ENCODE peak calls at places on chromosomes 3 and 15, in seven cellular contexts. F is heart right ventricle, N is iPS DF 6.9, G is mammary epithelial cell, I is psoas muscle, S is pancreas, C is stomach. E is an unnamed sample.

GRCh38 chr15:38461089-38461833 is 7.3 kb downstream of the FAM98B start:
- DNase-seq in F (no peak), N (no peak), G (no peak), I (no peak), S (no peak), C (no peak), E (no peak)

GRCh38 chr3:12758025-12758830 is 831 bp downstream of the TMEM40 start:
- DNase-seq in F (peak), N (no peak), G (peak), I (peak), S (no peak), C (peak), E (peak)

GRCh38 chr3:192246847-192247520 is 480.4 kb downstream of the FGF12 start:
- DNase-seq in F (no peak), N (no peak), G (no peak), I (no peak), S (no peak), C (no peak), E (no peak)

GRCh38 chr15:78069052-78069414 is 8.5 kb downstream of the TBC1D2B start:
- DNase-seq in F (no peak), N (no peak), G (no peak), I (no peak), S (no peak), C (no peak), E (no peak)

GRCh38 chr3:101167341-101167740 is 153.0 kb downstream of the IMPG2 start:
- DNase-seq in F (no peak), N (no peak), G (no peak), I (no peak), S (no peak), C (no peak), E (no peak)

GRCh38 chr15:51401872-51402517 is 60.5 kb downstream of the GLDN start:
- DNase-seq in F (peak), N (peak), G (no peak), I (peak), S (peak), C (peak), E (peak)

GRCh38 chr15:56468271-56468912 is 3.5 kb upstream of the MNS1 start:
- DNase-seq in F (no peak), N (no peak), G (no peak), I (no peak), S (no peak), C (no peak), E (no peak)

GRCh38 chr3:3172627-3173026 is 6.9 kb downstream of the CRBN start:
- DNase-seq in F (no peak), N (no peak), G (no peak), I (no peak), S (no peak), C (no peak), E (no peak)

GRCh38 chr3:23275814-23276213 is 72.7 kb downstream of the UBE2E2 start:
- DNase-seq in F (no peak), N (no peak), G (no peak), I (no peak), S (no peak), C (no peak), E (no peak)

GRCh38 chr3:78846688-78847087 is 921.1 kb downstream of the ROBO1 start:
- DNase-seq in F (no peak), N (no peak), G (peak), I (no peak), S (no peak), C (no peak), E (no peak)

GRCh38 chr3:46849686-46850467 is 13.4 kb downstream of the MYL3 start:
- DNase-seq in F (no peak), N (no peak), G (no peak), I (no peak), S (no peak), C (peak), E (peak)

GRCh38 chr3:139689122-139689521 is 11.3 kb upstream of the NMNAT3 start:
- DNase-seq in F (no peak), N (no peak), G (no peak), I (no peak), S (no peak), C (no peak), E (no peak)

GRCh38 chr15:64686130-64686735 is 89.2 kb downstream of the RBPMS2 start:
- DNase-seq in F (no peak), N (no peak), G (peak), I (no peak), S (no peak), C (no peak), E (peak)

GRCh38 chr3:4988815-4989648 is 9.8 kb downstream of the BHLHE40 start:
- DNase-seq in F (no peak), N (no peak), G (no peak), I (peak), S (peak), C (no peak), E (peak)

GRCh38 chr15:55527150-55527549 is 19.1 kb upstream of the DNAAF4 start:
- DNase-seq in F (no peak), N (no peak), G (no peak), I (no peak), S (no peak), C (no peak), E (no peak)

GRCh38 chr3:5758699-5759098 is 571.2 kb downstream of the EDEM1 start:
- DNase-seq in F (no peak), N (no peak), G (no peak), I (no peak), S (no peak), C (no peak), E (no peak)

GRCh38 chr15:41512078-41512394 is 1.6 kb downstream of the LTK start:
- DNase-seq in F (no peak), N (no peak), G (no peak), I (no peak), S (no peak), C (no peak), E (no peak)

GRCh38 chr15:101391981-101392566 is 97.0 kb upstream of the SNRPA1 start:
- DNase-seq in F (no peak), N (no peak), G (no peak), I (no peak), S (no peak), C (no peak), E (no peak)

GRCh38 chr3:42036483-42036823 is 54.7 kb upstream of the TRAK1 start:
- DNase-seq in F (no peak), N (no peak), G (peak), I (no peak), S (no peak), C (no peak), E (peak)
- H3K27ac ChIP-seq in F (peak), N (no peak), G (peak), I (peak), S (peak), C (peak), E (peak)

GRCh38 chr3:106018111-106018510 is 149.3 kb upstream of the CBLB start:
- DNase-seq in F (no peak), N (no peak), G (peak), I (no peak), S (no peak), C (no peak), E (no peak)

GRCh38 chr3:106018929-106019328 is 150.1 kb upstream of the CBLB start:
- DNase-seq in F (no peak), N (no peak), G (no peak), I (no peak), S (no peak), C (no peak), E (no peak)

GRCh38 chr3:106025151-106025722 is 156.4 kb upstream of the CBLB start:
- DNase-seq in F (peak), N (no peak), G (peak), I (no peak), S (peak), C (peak), E (no peak)

DNA sequence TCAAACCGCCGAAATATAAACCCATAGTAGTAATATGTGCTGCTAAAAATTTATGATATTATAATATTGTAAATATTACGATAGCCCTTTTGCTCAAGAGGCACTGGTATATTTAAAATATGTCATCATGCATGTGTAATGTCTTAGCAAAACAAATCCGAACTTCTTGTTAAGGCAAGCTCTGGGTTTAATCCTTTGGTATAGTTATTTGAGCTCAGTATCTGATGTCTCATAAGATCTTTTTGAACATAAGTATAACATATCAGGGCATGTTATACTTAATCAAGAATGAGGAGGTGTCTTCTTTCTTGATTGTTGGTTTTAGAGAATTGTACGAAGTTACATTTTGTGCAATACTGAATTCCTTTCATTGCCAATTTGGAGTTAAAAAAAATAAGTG is 154.1 kb upstream of the CBLB start:
- DNase-seq in F (no peak), N (no peak), G (peak), I (no peak), S (no peak), C (no peak), E (no peak)
- H3K4me3 ChIP-seq in F (no peak), N (no peak), G (no peak), I (no peak), S (no peak), C (no peak), E (no peak)

DNA sequence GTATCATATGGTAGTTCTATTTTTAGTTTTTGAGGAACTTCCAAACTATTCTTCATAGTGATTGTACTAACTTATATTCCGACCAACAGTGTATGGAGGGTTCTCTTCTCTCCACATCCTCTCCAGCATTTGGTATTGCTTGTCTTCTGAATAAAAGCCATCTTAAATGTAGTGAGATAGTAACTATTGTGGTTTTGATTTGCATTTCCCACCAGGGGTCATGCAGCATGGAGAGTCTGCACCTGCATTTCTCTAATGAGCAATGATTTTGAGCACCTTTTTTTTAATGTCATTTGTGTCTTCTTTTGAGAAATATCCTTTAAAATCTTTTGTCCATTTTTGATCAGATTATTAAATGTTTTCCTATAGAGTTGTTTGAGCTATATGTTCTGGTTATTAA is 718.5 kb downstream of the ZBBX start:
- DNase-seq in F (no peak), N (no peak), G (no peak), I (no peak), S (no peak), C (no peak), E (no peak)
- H3K27ac ChIP-seq in F (no peak), N (no peak), G (no peak), I (no peak), S (no peak), C (no peak), E (no peak)

GRCh38 chr3:180070925-180071324 is 34.2 kb upstream of the PEX5L start:
- DNase-seq in F (no peak), N (no peak), G (no peak), I (no peak), S (no peak), C (no peak), E (no peak)
- H3K4me3 ChIP-seq in F (no peak), N (no peak), G (no peak), I (no peak), S (no peak), C (no peak), E (no peak)

E was measured in adrenal gland.